ENCODE peak calls at places on chromosomes 3 and 15, in five cellular contexts. One of them, this sample, is unnamed.

GRCh38 chr15:35671981-35672380 is 126.0 kb upstream of the DPH6 start:
- DNase-seq in fibroblast of lung: no peak
- DNase-seq in brain microvascular endothelial cell: no peak
- DNase-seq in fibroblast of pulmonary artery: no peak
- DNase-seq in lower lobe of right lung: no peak
- DNase-seq in this sample: no peak

GRCh38 chr3:114572364-114573062 is 278.7 kb downstream of the TIGIT start:
- DNase-seq in brain microvascular endothelial cell: no peak
- DNase-seq in fibroblast of lung: no peak
- DNase-seq in lower lobe of right lung: no peak
- DNase-seq in fibroblast of pulmonary artery: no peak
- DNase-seq in this sample: no peak

GRCh38 chr15:85047271-85047948 is 65.8 kb downstream of the PDE8A start:
- DNase-seq in lower lobe of right lung: no peak
- DNase-seq in brain microvascular endothelial cell: peak
- DNase-seq in fibroblast of lung: peak
- DNase-seq in fibroblast of pulmonary artery: peak
- DNase-seq in this sample: peak

GRCh38 chr3:134832585-134832984 is 37.5 kb downstream of the EPHB1 start:
- DNase-seq in fibroblast of lung: no peak
- DNase-seq in lower lobe of right lung: no peak
- DNase-seq in fibroblast of pulmonary artery: no peak
- DNase-seq in brain microvascular endothelial cell: no peak
- DNase-seq in this sample: no peak

GRCh38 chr15:80070840-80071239 is 11.4 kb downstream of the ZFAND6 start:
- DNase-seq in fibroblast of pulmonary artery: peak
- DNase-seq in fibroblast of lung: peak
- DNase-seq in brain microvascular endothelial cell: no peak
- DNase-seq in lower lobe of right lung: no peak
- DNase-seq in this sample: peak

GRCh38 chr15:52730163-52730562 is 51.0 kb upstream of the ATOSA start:
- DNase-seq in brain microvascular endothelial cell: no peak
- DNase-seq in fibroblast of pulmonary artery: peak
- DNase-seq in lower lobe of right lung: no peak
- DNase-seq in fibroblast of lung: no peak
- DNase-seq in this sample: peak

GRCh38 chr15:66740802-66741201 is 38.8 kb downstream of the SMAD6 start:
- DNase-seq in lower lobe of right lung: peak
- DNase-seq in fibroblast of pulmonary artery: no peak
- DNase-seq in brain microvascular endothelial cell: no peak
- DNase-seq in fibroblast of lung: peak
- DNase-seq in this sample: peak

GRCh38 chr3:110031975-110032374 is 694.6 kb upstream of the DPPA4 start:
- DNase-seq in brain microvascular endothelial cell: no peak
- DNase-seq in fibroblast of pulmonary artery: no peak
- DNase-seq in lower lobe of right lung: no peak
- DNase-seq in fibroblast of lung: no peak
- DNase-seq in this sample: no peak

GRCh38 chr3:89113887-89114840 is 6.7 kb downstream of the EPHA3 start:
- DNase-seq in brain microvascular endothelial cell: peak
- DNase-seq in lower lobe of right lung: peak
- DNase-seq in fibroblast of lung: peak
- DNase-seq in fibroblast of pulmonary artery: peak
- DNase-seq in this sample: no peak

GRCh38 chr15:43774062-43774461 is 2.7 kb downstream of the ELL3 start:
- DNase-seq in lower lobe of right lung: no peak
- DNase-seq in fibroblast of lung: no peak
- DNase-seq in brain microvascular endothelial cell: no peak
- DNase-seq in fibroblast of pulmonary artery: no peak
- DNase-seq in this sample: no peak

GRCh38 chr3:12618426-12618825 is 45.5 kb downstream of the RAF1 start:
- DNase-seq in brain microvascular endothelial cell: no peak
- DNase-seq in fibroblast of pulmonary artery: no peak
- DNase-seq in fibroblast of lung: no peak
- DNase-seq in lower lobe of right lung: no peak
- DNase-seq in this sample: no peak

GRCh38 chr3:45182915-45183881 is 37.0 kb upstream of the CDCP1 start:
- DNase-seq in fibroblast of lung: peak
- DNase-seq in lower lobe of right lung: peak
- DNase-seq in fibroblast of pulmonary artery: peak
- DNase-seq in brain microvascular endothelial cell: peak
- DNase-seq in this sample: peak

GRCh38 chr3:28745436-28745835 is 396.8 kb upstream of the AZI2 start:
- DNase-seq in fibroblast of pulmonary artery: peak
- DNase-seq in brain microvascular endothelial cell: no peak
- DNase-seq in lower lobe of right lung: no peak
- DNase-seq in fibroblast of lung: peak
- DNase-seq in this sample: no peak

GRCh38 chr3:52299815-52300611 is 12.4 kb downstream of the GLYCTK start:
- DNase-seq in fibroblast of lung: no peak
- DNase-seq in fibroblast of pulmonary artery: peak
- DNase-seq in brain microvascular endothelial cell: peak
- DNase-seq in lower lobe of right lung: peak
- DNase-seq in this sample: peak

GRCh38 chr15:67501177-67501835 is 19.6 kb upstream of the C15orf61 start:
- DNase-seq in fibroblast of pulmonary artery: peak
- DNase-seq in fibroblast of lung: peak
- DNase-seq in lower lobe of right lung: no peak
- DNase-seq in brain microvascular endothelial cell: no peak
- DNase-seq in this sample: peak

GRCh38 chr3:140273542-140274195 is 338.7 kb downstream of the CLSTN2 start:
- DNase-seq in brain microvascular endothelial cell: no peak
- DNase-seq in fibroblast of lung: no peak
- DNase-seq in fibroblast of pulmonary artery: no peak
- DNase-seq in lower lobe of right lung: no peak
- DNase-seq in this sample: no peak

GRCh38 chr3:42497009-42497731 is 5.3 kb upstream of the VIPR1 start:
- DNase-seq in fibroblast of pulmonary artery: peak
- DNase-seq in brain microvascular endothelial cell: peak
- DNase-seq in fibroblast of lung: no peak
- DNase-seq in lower lobe of right lung: no peak
- DNase-seq in this sample: peak

DNA sequence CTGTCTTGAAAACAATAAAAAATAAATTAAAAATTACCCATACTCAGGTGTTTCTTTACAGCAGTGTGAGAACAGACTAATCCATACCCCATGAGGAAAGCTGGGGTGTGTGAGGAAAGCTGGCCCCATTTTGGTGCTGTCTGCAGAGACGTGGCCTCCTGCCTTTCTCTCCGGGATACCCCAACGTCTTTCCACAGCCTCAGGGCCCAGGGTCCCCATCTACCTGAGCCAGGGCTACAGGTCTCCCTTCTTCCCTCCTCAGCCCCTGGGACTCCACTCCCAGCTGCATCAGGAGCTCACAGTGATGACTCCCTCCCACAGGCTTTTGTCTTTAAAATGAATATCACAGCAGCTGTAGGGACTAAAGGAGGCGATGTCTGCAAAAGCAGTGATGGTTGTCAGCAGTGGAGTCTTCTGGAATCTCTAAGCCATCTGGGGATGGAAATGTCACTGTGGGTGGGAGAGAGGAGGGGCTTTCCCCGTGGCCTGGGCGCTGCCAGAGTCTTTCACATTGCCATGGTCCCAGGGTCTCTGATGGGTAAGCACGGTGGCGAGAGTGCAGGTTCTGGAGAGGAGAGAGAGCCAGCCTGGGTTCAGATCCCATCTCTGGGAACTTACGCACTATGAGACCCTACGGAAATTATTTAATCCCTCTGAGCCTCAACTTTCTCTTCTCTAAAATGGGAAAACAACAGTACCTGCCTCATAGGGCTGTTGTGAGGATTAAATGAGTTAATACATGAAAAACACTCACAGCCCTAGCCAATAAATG is 259.3 kb downstream of the PLCL2 start:
- DNase-seq in fibroblast of lung: no peak
- DNase-seq in lower lobe of right lung: no peak
- DNase-seq in fibroblast of pulmonary artery: no peak
- DNase-seq in brain microvascular endothelial cell: no peak
- DNase-seq in this sample: no peak
- TF ChIP-seq CTCF in fibroblast of lung: no peak
- TF ChIP-seq CTCF in lower lobe of right lung: no peak
- TF ChIP-seq CTCF in fibroblast of pulmonary artery: no peak
- TF ChIP-seq CTCF in brain microvascular endothelial cell: no peak
- TF ChIP-seq CTCF in this sample: no peak

DNA sequence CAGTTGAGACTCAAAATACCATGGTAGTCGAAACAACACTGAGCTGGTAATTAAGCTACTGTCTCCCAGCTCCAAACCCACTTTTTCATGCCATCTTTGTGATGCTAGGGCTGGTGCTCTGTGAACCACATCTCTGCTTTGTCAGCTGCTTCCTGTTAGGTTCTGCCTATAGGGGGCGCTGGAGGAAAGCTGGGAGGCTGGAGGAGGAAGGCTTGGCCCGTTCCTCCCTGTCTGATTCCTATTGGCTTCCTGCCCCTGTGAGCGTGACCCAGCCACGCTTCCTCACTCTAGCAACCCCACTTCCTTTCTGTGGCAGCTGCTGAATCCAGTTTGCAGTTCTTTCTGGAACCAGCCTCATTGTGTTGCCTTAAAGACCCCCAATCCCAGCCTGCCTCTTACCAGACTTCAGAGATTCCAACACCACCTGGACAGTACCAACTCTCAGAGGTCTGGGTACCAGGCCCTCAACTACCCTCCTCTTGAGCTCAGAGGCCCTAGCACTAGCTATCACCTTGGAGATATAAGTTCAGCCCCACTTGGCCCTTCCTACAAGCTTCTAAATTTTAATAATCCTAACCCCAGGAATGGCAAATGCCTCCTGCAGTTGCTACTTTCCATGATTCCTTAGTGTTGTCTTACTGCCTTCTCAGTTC is 120.9 kb downstream of the ERC2 start:
- DNase-seq in lower lobe of right lung: no peak
- DNase-seq in brain microvascular endothelial cell: no peak
- DNase-seq in fibroblast of pulmonary artery: peak
- DNase-seq in fibroblast of lung: no peak
- DNase-seq in this sample: no peak
- TF ChIP-seq CTCF in lower lobe of right lung: peak
- TF ChIP-seq CTCF in brain microvascular endothelial cell: peak
- TF ChIP-seq CTCF in fibroblast of pulmonary artery: peak
- TF ChIP-seq CTCF in fibroblast of lung: no peak
- TF ChIP-seq CTCF in this sample: peak

GRCh38 chr3:32313723-32314473 is 75.4 kb downstream of the CMTM8 start:
- DNase-seq in fibroblast of lung: peak
- DNase-seq in fibroblast of pulmonary artery: peak
- DNase-seq in brain microvascular endothelial cell: peak
- DNase-seq in lower lobe of right lung: no peak
- DNase-seq in this sample: no peak

GRCh38 chr3:32310336-32310735 is 71.9 kb downstream of the CMTM8 start:
- DNase-seq in fibroblast of lung: no peak
- DNase-seq in brain microvascular endothelial cell: no peak
- DNase-seq in lower lobe of right lung: no peak
- DNase-seq in fibroblast of pulmonary artery: no peak
- DNase-seq in this sample: no peak

GRCh38 chr3:32309653-32310242 is 71.3 kb downstream of the CMTM8 start:
- DNase-seq in brain microvascular endothelial cell: no peak
- DNase-seq in fibroblast of pulmonary artery: no peak
- DNase-seq in fibroblast of lung: no peak
- DNase-seq in lower lobe of right lung: no peak
- DNase-seq in this sample: no peak

GRCh38 chr3:32313169-32313568 is 74.7 kb downstream of the CMTM8 start:
- DNase-seq in lower lobe of right lung: no peak
- DNase-seq in brain microvascular endothelial cell: no peak
- DNase-seq in fibroblast of pulmonary artery: no peak
- DNase-seq in fibroblast of lung: no peak
- DNase-seq in this sample: no peak

DNA sequence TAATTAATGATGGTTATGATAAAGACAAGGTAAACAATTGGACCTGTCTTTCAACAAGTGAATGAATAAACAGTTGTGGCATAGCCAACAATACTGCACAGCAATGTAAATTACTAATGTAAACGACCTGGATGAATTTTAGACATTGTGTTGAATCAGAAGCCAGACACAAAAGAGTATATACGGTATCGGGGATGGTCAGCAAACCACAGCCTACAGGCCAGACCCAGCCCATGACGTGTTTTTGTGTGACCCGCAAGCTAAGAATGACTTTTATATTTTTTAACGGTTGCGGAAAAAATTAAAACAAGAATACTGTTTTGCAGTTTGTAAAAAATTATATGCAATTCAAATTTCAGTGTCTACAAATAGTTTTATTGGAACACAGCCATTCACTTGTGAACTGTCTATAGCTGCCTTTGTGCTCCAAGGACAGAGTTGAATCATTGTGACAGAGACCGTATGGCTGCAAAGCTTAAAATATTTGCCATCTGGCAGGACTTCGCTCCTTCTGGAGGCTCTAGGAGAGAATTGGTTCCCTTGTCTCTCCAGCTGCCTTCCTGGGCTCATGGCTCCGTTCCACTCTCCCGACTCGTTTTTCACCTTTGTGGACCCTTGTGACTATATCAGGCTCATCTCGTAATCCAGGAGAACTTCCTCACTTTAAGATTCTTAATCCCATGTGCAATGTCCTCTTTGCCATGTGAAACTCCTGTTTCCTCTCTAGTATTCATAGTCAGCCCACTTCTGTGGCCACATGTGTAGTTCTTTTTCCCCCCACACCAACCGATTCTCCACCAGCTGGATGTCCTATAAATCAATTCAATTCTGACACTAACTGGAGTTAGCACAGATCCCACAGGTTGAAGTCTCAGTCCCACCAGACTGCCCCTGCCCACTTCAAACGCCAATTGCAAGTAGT is 72.7 kb downstream of the CMTM8 start:
- DNase-seq in lower lobe of right lung: no peak
- DNase-seq in fibroblast of lung: no peak
- DNase-seq in brain microvascular endothelial cell: no peak
- DNase-seq in fibroblast of pulmonary artery: no peak
- DNase-seq in this sample: no peak
- TF ChIP-seq CTCF in lower lobe of right lung: no peak
- TF ChIP-seq CTCF in fibroblast of lung: no peak
- TF ChIP-seq CTCF in brain microvascular endothelial cell: no peak
- TF ChIP-seq CTCF in fibroblast of pulmonary artery: no peak
- TF ChIP-seq CTCF in this sample: no peak

GRCh38 chr15:90956551-90957104 is 1.9 kb downstream of the RCCD1 start:
- DNase-seq in lower lobe of right lung: peak
- DNase-seq in brain microvascular endothelial cell: peak
- DNase-seq in fibroblast of lung: peak
- DNase-seq in fibroblast of pulmonary artery: peak
- DNase-seq in this sample: peak
- TF ChIP-seq CTCF in lower lobe of right lung: peak
- TF ChIP-seq CTCF in brain microvascular endothelial cell: peak
- TF ChIP-seq CTCF in fibroblast of lung: peak
- TF ChIP-seq CTCF in fibroblast of pulmonary artery: peak
- TF ChIP-seq CTCF in this sample: peak

GRCh38 chr3:129121792-129122696 is at the start of gene RAB43:
- DNase-seq in lower lobe of right lung: peak
- DNase-seq in fibroblast of lung: peak
- DNase-seq in fibroblast of pulmonary artery: peak
- DNase-seq in brain microvascular endothelial cell: peak
- DNase-seq in this sample: peak

GRCh38 chr3:129121016-129121791 is 400 bp downstream of the RAB43 start:
- DNase-seq in brain microvascular endothelial cell: no peak
- DNase-seq in fibroblast of lung: peak
- DNase-seq in lower lobe of right lung: peak
- DNase-seq in fibroblast of pulmonary artery: peak
- DNase-seq in this sample: peak

GRCh38 chr3:129118745-129119144 is 2.9 kb downstream of the RAB43 start:
- DNase-seq in fibroblast of pulmonary artery: no peak
- DNase-seq in fibroblast of lung: no peak
- DNase-seq in lower lobe of right lung: no peak
- DNase-seq in brain microvascular endothelial cell: no peak
- DNase-seq in this sample: no peak

GRCh38 chr3:129119365-129120100 is 2.1 kb downstream of the RAB43 start:
- DNase-seq in lower lobe of right lung: peak
- DNase-seq in fibroblast of lung: no peak
- DNase-seq in fibroblast of pulmonary artery: no peak
- DNase-seq in brain microvascular endothelial cell: no peak
- DNase-seq in this sample: no peak

GRCh38 chr3:129120254-129121004 is 1.2 kb downstream of the RAB43 start:
- DNase-seq in fibroblast of pulmonary artery: peak
- DNase-seq in brain microvascular endothelial cell: peak
- DNase-seq in fibroblast of lung: peak
- DNase-seq in lower lobe of right lung: peak
- DNase-seq in this sample: peak
- TF ChIP-seq CTCF in fibroblast of pulmonary artery: peak
- TF ChIP-seq CTCF in brain microvascular endothelial cell: peak
- TF ChIP-seq CTCF in fibroblast of lung: peak
- TF ChIP-seq CTCF in lower lobe of right lung: peak
- TF ChIP-seq CTCF in this sample: peak

This sample was measured in HFFc6.